ENCODE peak calls at places on chromosomes 1 and 21, in ten cellular contexts. G is sciatic nerve; D is activated CD8-positive, alpha-beta memory T cell treated with anti-CD3 and anti-CD28 coated beads, Interleukin-2, amount 10 ng/mL, durations not matched to agents 7 days and 5 days; B is effector memory CD8-positive, alpha-beta T cell; R is HCT116; I is stimulated activated naive CD8-positive, alpha-beta T cell treated with anti-CD3 and anti-CD28 coated beads, Interleukin-15, amount 100 ng/mL, for 72 hours; P is activated B cell treated with CpG ODN at 0.5 μM for 24 hours; J is activated T-helper 17 cell treated with anti-CD3 and anti-CD28 coated beads, Interleukin-2, amount 50 U/mL, for 72 hours; M is naive thymus-derived CD8-positive, alpha-beta T cell; X is T-cell. H is an unnamed sample.
A peak's percentile ranks its signal among the peaks of the same experiment; 100 is the strongest.

GRCh38 chr1:204894606-204895005 is 23.9 kb downstream of the NFASC start:
- ATAC-seq in G (no peak), D (no peak), B (no peak), R (no peak), I (no peak), P (no peak), J (no peak), M (no peak), X (no peak), H (no peak)

GRCh38 chr21:34950980-34951379 is 98.1 kb downstream of the RUNX1 start:
- ATAC-seq in G (no peak), D (no peak), B (no peak), R (no peak), I (no peak), P (no peak), J (no peak), M (no peak), X (no peak), H (no peak)

GRCh38 chr1:223724376-223724775 is 12.0 kb downstream of the CAPN2 start:
- ATAC-seq in G (no peak), D (no peak), B (no peak), R (no peak), I (peak; percentile 22), P (no peak), J (peak; percentile 11), M (no peak), X (no peak), H (no peak)

GRCh38 chr1:60386259-60386658 is 312.7 kb upstream of the C1orf87 start:
- ATAC-seq in G (no peak), D (no peak), B (no peak), R (no peak), I (no peak), P (no peak), J (no peak), M (no peak), X (no peak), H (no peak)

GRCh38 chr1:22841142-22841541 is 130.5 kb downstream of the EPHB2 start:
- ATAC-seq in G (no peak), D (no peak), B (no peak), R (no peak), I (no peak), P (no peak), J (no peak), M (no peak), X (no peak), H (no peak)

GRCh38 chr1:118304722-118305344 is 119.8 kb upstream of the SPAG17 start:
- ATAC-seq in G (peak; percentile 70), D (no peak), B (no peak), R (no peak), I (no peak), P (no peak), J (no peak), M (no peak), X (no peak), H (no peak)

GRCh38 chr1:192581131-192581927 is 5.8 kb downstream of the RGS1 start:
- ATAC-seq in G (peak; percentile 35), D (no peak), B (no peak), R (no peak), I (no peak), P (no peak), J (no peak), M (no peak), X (peak; percentile 11), H (no peak)

GRCh38 chr1:12159826-12160225 is 7.0 kb upstream of the TNFRSF1B start:
- ATAC-seq in G (no peak), D (no peak), B (peak; percentile 13), R (peak; percentile 23), I (no peak), P (no peak), J (no peak), M (peak; percentile 54), X (peak; percentile 47), H (no peak)

GRCh38 chr1:228735871-228736586 is 750 bp downstream of the RHOU start:
- ATAC-seq in G (peak; percentile 33), D (no peak), B (peak; percentile 35), R (peak; percentile 38), I (peak; percentile 56), P (no peak), J (peak; percentile 33), M (peak; percentile 46), X (peak; percentile 44), H (peak; percentile 17)

GRCh38 chr1:93436496-93436895 is 11.4 kb upstream of the FNBP1L start:
- ATAC-seq in G (no peak), D (no peak), B (no peak), R (no peak), I (no peak), P (no peak), J (no peak), M (no peak), X (no peak), H (no peak)

GRCh38 chr1:112256413-112256812 is 139.6 kb upstream of the CTTNBP2NL start:
- ATAC-seq in G (no peak), D (no peak), B (no peak), R (no peak), I (no peak), P (no peak), J (no peak), M (no peak), X (no peak), H (peak; percentile 56)

H was measured in gastroesophageal sphincter.